ENCODE peak calls at places on chromosomes 7 and 10, in eight cellular contexts. One of them, this sample, is unnamed.

GRCh38 chr7:43199333-43199732 is 86.9 kb downstream of the HECW1 start:
- DNase-seq in A549: no peak
- DNase-seq in sigmoid colon: no peak
- DNase-seq in uterus: no peak
- DNase-seq in heart left ventricle: no peak
- DNase-seq in HepG2: no peak
- DNase-seq in prostate gland: no peak
- DNase-seq in transverse colon: no peak
- DNase-seq in this sample: no peak

GRCh38 chr10:126391162-126391880 is 3.0 kb upstream of the ADAM12 start:
- DNase-seq in A549: no peak
- DNase-seq in sigmoid colon: peak
- DNase-seq in uterus: no peak
- DNase-seq in heart left ventricle: no peak
- DNase-seq in HepG2: no peak
- DNase-seq in prostate gland: no peak
- DNase-seq in transverse colon: no peak
- DNase-seq in this sample: no peak

GRCh38 chr7:8833355-8833754 is 399.9 kb downstream of the NXPH1 start:
- DNase-seq in A549: no peak
- DNase-seq in sigmoid colon: no peak
- DNase-seq in uterus: no peak
- DNase-seq in heart left ventricle: no peak
- DNase-seq in HepG2: no peak
- DNase-seq in prostate gland: no peak
- DNase-seq in transverse colon: no peak
- DNase-seq in this sample: no peak

GRCh38 chr7:71408276-71408675 is 276.3 kb downstream of the GALNT17 start:
- DNase-seq in A549: no peak
- DNase-seq in sigmoid colon: no peak
- DNase-seq in uterus: no peak
- DNase-seq in heart left ventricle: peak
- DNase-seq in HepG2: no peak
- DNase-seq in prostate gland: no peak
- DNase-seq in transverse colon: no peak
- DNase-seq in this sample: no peak

GRCh38 chr7:51141451-51141971 is 175.1 kb downstream of the COBL start:
- DNase-seq in A549: peak
- DNase-seq in sigmoid colon: no peak
- DNase-seq in uterus: no peak
- DNase-seq in heart left ventricle: no peak
- DNase-seq in HepG2: no peak
- DNase-seq in prostate gland: no peak
- DNase-seq in transverse colon: no peak
- DNase-seq in this sample: no peak

GRCh38 chr10:104340692-104341091 is 2.4 kb upstream of the ITPRIP start:
- DNase-seq in A549: no peak
- DNase-seq in sigmoid colon: no peak
- DNase-seq in uterus: no peak
- DNase-seq in heart left ventricle: no peak
- DNase-seq in HepG2: no peak
- DNase-seq in prostate gland: no peak
- DNase-seq in transverse colon: no peak
- DNase-seq in this sample: no peak

GRCh38 chr10:49652416-49653385 is 26.8 kb upstream of the C10orf53 start:
- DNase-seq in A549: no peak
- DNase-seq in sigmoid colon: no peak
- DNase-seq in uterus: no peak
- DNase-seq in heart left ventricle: no peak
- DNase-seq in HepG2: no peak
- DNase-seq in prostate gland: no peak
- DNase-seq in transverse colon: no peak
- DNase-seq in this sample: peak

GRCh38 chr10:89207181-89207800 is at the start of gene CH25H:
- DNase-seq in A549: peak
- DNase-seq in sigmoid colon: peak
- DNase-seq in uterus: peak
- DNase-seq in heart left ventricle: peak
- DNase-seq in HepG2: no peak
- DNase-seq in prostate gland: peak
- DNase-seq in transverse colon: peak
- DNase-seq in this sample: peak

GRCh38 chr10:122786269-122786668 is 59.4 kb downstream of the CUZD1 start:
- DNase-seq in A549: peak
- DNase-seq in sigmoid colon: no peak
- DNase-seq in uterus: no peak
- DNase-seq in heart left ventricle: no peak
- DNase-seq in HepG2: peak
- DNase-seq in prostate gland: no peak
- DNase-seq in transverse colon: no peak
- DNase-seq in this sample: no peak

GRCh38 chr10:46547881-46548780 is 8.3 kb downstream of the GPRIN2 start:
- DNase-seq in A549: no peak
- DNase-seq in sigmoid colon: peak
- DNase-seq in uterus: peak
- DNase-seq in heart left ventricle: peak
- DNase-seq in HepG2: no peak
- DNase-seq in prostate gland: peak
- DNase-seq in transverse colon: peak
- DNase-seq in this sample: peak

GRCh38 chr7:109873296-109873695 is 1217.6 kb upstream of the LRRN3 start:
- DNase-seq in A549: no peak
- DNase-seq in sigmoid colon: no peak
- DNase-seq in uterus: no peak
- DNase-seq in heart left ventricle: no peak
- DNase-seq in HepG2: no peak
- DNase-seq in prostate gland: peak
- DNase-seq in transverse colon: peak
- DNase-seq in this sample: peak

GRCh38 chr10:13971586-13972475 is 358.9 kb downstream of the FRMD4A start:
- DNase-seq in A549: no peak
- DNase-seq in sigmoid colon: no peak
- DNase-seq in uterus: no peak
- DNase-seq in heart left ventricle: no peak
- DNase-seq in HepG2: no peak
- DNase-seq in prostate gland: no peak
- DNase-seq in transverse colon: no peak
- DNase-seq in this sample: no peak

GRCh38 chr10:110411047-110411410 is 86.7 kb upstream of the DUSP5 start:
- DNase-seq in A549: peak
- DNase-seq in sigmoid colon: peak
- DNase-seq in uterus: peak
- DNase-seq in heart left ventricle: no peak
- DNase-seq in HepG2: no peak
- DNase-seq in prostate gland: no peak
- DNase-seq in transverse colon: no peak
- DNase-seq in this sample: no peak
- TF ChIP-seq POLR2A in A549: no peak
- TF ChIP-seq POLR2A in sigmoid colon: no peak
- TF ChIP-seq POLR2A in uterus: no peak
- TF ChIP-seq POLR2A in heart left ventricle: no peak
- TF ChIP-seq POLR2A in HepG2: no peak
- TF ChIP-seq POLR2A in prostate gland: no peak
- TF ChIP-seq POLR2A in transverse colon: no peak
- TF ChIP-seq POLR2A in this sample: no peak

DNA sequence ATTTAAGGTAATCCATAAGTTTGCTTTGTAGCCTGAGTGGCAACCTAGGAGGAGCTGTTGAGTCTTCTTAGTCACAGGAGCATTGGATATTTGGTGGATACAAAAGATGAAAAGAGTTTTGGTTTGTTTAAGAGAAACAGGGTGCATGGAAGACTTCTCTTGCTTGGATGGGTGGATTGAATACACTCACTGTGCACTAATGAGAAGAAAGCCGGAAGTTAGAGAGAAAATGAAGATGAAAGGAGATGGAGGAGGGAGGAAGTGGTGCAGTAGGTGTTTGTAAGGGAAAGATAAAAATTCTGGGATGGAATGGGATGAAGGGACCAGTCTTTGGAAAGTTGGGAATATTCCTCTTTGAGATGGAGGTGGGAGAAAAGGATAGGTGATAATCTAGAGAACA is 7.7 kb downstream of the MDFIC start:
- DNase-seq in A549: peak
- DNase-seq in sigmoid colon: no peak
- DNase-seq in uterus: no peak
- DNase-seq in heart left ventricle: no peak
- DNase-seq in HepG2: no peak
- DNase-seq in prostate gland: no peak
- DNase-seq in transverse colon: no peak
- DNase-seq in this sample: no peak
- TF ChIP-seq CTCF in A549: peak
- TF ChIP-seq CTCF in sigmoid colon: no peak
- TF ChIP-seq CTCF in uterus: no peak
- TF ChIP-seq CTCF in heart left ventricle: no peak
- TF ChIP-seq CTCF in HepG2: no peak
- TF ChIP-seq CTCF in prostate gland: no peak
- TF ChIP-seq CTCF in transverse colon: no peak
- TF ChIP-seq CTCF in this sample: no peak

GRCh38 chr10:96586419-96587254 is at the start of gene TM9SF3:
- DNase-seq in A549: peak
- DNase-seq in sigmoid colon: peak
- DNase-seq in uterus: peak
- DNase-seq in heart left ventricle: peak
- DNase-seq in HepG2: peak
- DNase-seq in prostate gland: peak
- DNase-seq in transverse colon: peak
- DNase-seq in this sample: peak
- TF ChIP-seq POLR2A in A549: peak
- TF ChIP-seq POLR2A in sigmoid colon: no peak
- TF ChIP-seq POLR2A in uterus: peak
- TF ChIP-seq POLR2A in heart left ventricle: no peak
- TF ChIP-seq POLR2A in HepG2: peak
- TF ChIP-seq POLR2A in prostate gland: peak
- TF ChIP-seq POLR2A in transverse colon: peak
- TF ChIP-seq POLR2A in this sample: no peak

DNA sequence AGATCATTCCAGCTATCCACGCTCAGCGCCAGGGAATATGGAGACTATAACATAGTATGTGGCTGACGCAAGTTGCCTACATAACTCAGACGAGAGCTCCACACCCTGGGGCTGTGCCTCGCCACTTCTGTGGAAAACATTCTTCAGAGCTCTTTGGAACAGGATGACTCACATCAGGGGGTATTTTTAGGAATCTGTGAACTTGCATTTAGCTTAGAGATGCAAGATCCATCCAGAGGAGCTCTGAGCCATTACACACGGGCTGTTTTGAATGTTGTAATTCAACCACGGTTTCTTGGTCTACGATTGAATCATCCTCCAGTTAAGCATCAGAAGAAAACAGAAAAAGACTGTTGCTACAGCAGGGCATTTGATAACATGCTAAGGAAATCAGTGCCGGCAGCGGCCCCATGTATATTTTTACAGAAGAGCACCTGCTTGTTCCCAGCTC is 481.4 kb upstream of the AKR1E2 start:
- DNase-seq in A549: peak
- DNase-seq in sigmoid colon: peak
- DNase-seq in uterus: peak
- DNase-seq in heart left ventricle: peak
- DNase-seq in HepG2: no peak
- DNase-seq in prostate gland: no peak
- DNase-seq in transverse colon: peak
- DNase-seq in this sample: peak
- TF ChIP-seq CTCF in A549: no peak
- TF ChIP-seq CTCF in sigmoid colon: no peak
- TF ChIP-seq CTCF in uterus: no peak
- TF ChIP-seq CTCF in heart left ventricle: peak
- TF ChIP-seq CTCF in HepG2: no peak
- TF ChIP-seq CTCF in prostate gland: no peak
- TF ChIP-seq CTCF in transverse colon: no peak
- TF ChIP-seq CTCF in this sample: no peak

GRCh38 chr10:44016589-44017482 is 368.1 kb downstream of the CXCL12 start:
- DNase-seq in A549: no peak
- DNase-seq in sigmoid colon: no peak
- DNase-seq in uterus: peak
- DNase-seq in heart left ventricle: no peak
- DNase-seq in HepG2: no peak
- DNase-seq in prostate gland: no peak
- DNase-seq in transverse colon: no peak
- DNase-seq in this sample: no peak

GRCh38 chr10:44012921-44013320 is 364.2 kb upstream of the ZNF32 start:
- DNase-seq in A549: no peak
- DNase-seq in sigmoid colon: no peak
- DNase-seq in uterus: no peak
- DNase-seq in heart left ventricle: no peak
- DNase-seq in HepG2: no peak
- DNase-seq in prostate gland: no peak
- DNase-seq in transverse colon: no peak
- DNase-seq in this sample: no peak

GRCh38 chr10:44017483-44018145 is 367.3 kb downstream of the CXCL12 start:
- DNase-seq in A549: no peak
- DNase-seq in sigmoid colon: no peak
- DNase-seq in uterus: no peak
- DNase-seq in heart left ventricle: no peak
- DNase-seq in HepG2: no peak
- DNase-seq in prostate gland: no peak
- DNase-seq in transverse colon: no peak
- DNase-seq in this sample: no peak

GRCh38 chr10:44016101-44016500 is 367.4 kb upstream of the ZNF32 start:
- DNase-seq in A549: no peak
- DNase-seq in sigmoid colon: no peak
- DNase-seq in uterus: no peak
- DNase-seq in heart left ventricle: no peak
- DNase-seq in HepG2: no peak
- DNase-seq in prostate gland: no peak
- DNase-seq in transverse colon: no peak
- DNase-seq in this sample: no peak

DNA sequence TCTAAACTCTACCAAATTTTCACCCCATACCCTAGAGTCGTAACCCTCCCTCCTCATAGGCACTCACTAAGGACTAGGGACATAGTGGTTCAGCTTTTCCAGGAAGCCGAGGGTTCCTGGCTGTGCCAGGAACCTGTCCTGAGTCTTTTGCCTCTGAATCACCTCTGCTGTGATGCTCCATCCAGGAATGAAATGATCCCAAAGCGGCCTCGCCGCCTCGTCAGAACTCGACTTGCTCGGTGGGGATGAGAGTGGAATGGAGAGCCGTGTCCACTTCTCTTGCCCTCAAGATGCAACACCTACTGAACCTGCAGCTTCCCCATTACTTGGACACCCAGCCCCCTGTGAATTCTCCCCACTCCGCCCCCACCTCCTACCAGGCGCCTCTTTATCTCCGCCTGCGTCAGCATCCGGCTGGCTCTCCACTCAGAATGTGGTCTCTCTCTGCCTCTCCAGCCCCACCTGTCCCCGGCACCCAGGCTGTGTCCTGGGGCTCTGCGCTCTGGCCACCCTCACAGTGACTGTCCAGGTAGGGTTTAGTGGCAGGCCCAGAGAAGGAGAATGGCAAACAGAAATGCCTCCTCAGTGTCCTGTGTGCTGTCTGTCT is 366.1 kb upstream of the ZNF32 start:
- DNase-seq in A549: no peak
- DNase-seq in sigmoid colon: no peak
- DNase-seq in uterus: no peak
- DNase-seq in heart left ventricle: no peak
- DNase-seq in HepG2: no peak
- DNase-seq in prostate gland: no peak
- DNase-seq in transverse colon: no peak
- DNase-seq in this sample: no peak
- TF ChIP-seq POLR2A in A549: no peak
- TF ChIP-seq POLR2A in sigmoid colon: no peak
- TF ChIP-seq POLR2A in uterus: no peak
- TF ChIP-seq POLR2A in heart left ventricle: no peak
- TF ChIP-seq POLR2A in HepG2: no peak
- TF ChIP-seq POLR2A in prostate gland: no peak
- TF ChIP-seq POLR2A in transverse colon: no peak
- TF ChIP-seq POLR2A in this sample: no peak